ENCODE peak calls at places on chromosomes 4 and X, in seven cellular contexts. T, N, Y, H, X, V and W are unnamed samples.
A peak's percentile ranks its signal among the peaks of the same experiment; 100 is the strongest.

GRCh38 chr4:47513493-47513892 is 28.4 kb downstream of the ATP10D start:
- DNase-seq in T (no peak), N (no peak), Y (no peak), H (no peak), X (no peak), V (no peak), W (no peak)

GRCh38 chr4:87188932-87189331 is 31.5 kb downstream of the KLHL8 start:
- DNase-seq in T (peak; percentile 22), N (no peak), Y (no peak), H (no peak), X (no peak), V (no peak), W (no peak)

GRCh38 chr4:10013722-10014121 is 7.6 kb downstream of the SLC2A9 start:
- DNase-seq in T (no peak), N (no peak), Y (peak; percentile 80), H (peak; percentile 59), X (no peak), V (peak; percentile 66), W (no peak)

GRCh38 chrX:139931646-139932076 is 1.2 kb downstream of the ATP11C start:
- DNase-seq in T (no peak), N (no peak), Y (no peak), H (no peak), X (no peak), V (no peak), W (no peak)

GRCh38 chr4:105970371-105970770 is 75.1 kb downstream of the NPNT start:
- DNase-seq in T (no peak), N (no peak), Y (no peak), H (no peak), X (no peak), V (no peak), W (no peak)

GRCh38 chrX:123222920-123223319 is 38.8 kb downstream of the GRIA3 start:
- DNase-seq in T (no peak), N (no peak), Y (no peak), H (peak; percentile 61), X (no peak), V (no peak), W (no peak)

GRCh38 chrX:71198066-71198465 is 25.0 kb upstream of the GJB1 start:
- DNase-seq in T (no peak), N (no peak), Y (no peak), H (no peak), X (no peak), V (no peak), W (no peak)

GRCh38 chrX:123159403-123159802 is 24.7 kb upstream of the GRIA3 start:
- DNase-seq in T (no peak), N (no peak), Y (no peak), H (no peak), X (no peak), V (no peak), W (no peak)

GRCh38 chr4:5045099-5045498 is 6.2 kb upstream of the STK32B start:
- DNase-seq in T (no peak), N (no peak), Y (peak; percentile 18), H (peak; percentile 44), X (no peak), V (no peak), W (no peak)

GRCh38 chr4:168076989-168077725 is 15.2 kb upstream of the ANXA10 start:
- DNase-seq in T (no peak), N (peak; percentile 71), Y (peak; percentile 32), H (peak; percentile 74), X (no peak), V (peak; percentile 20), W (no peak)

GRCh38 chr4:183872531-183872930 is 32.6 kb upstream of the STOX2 start:
- DNase-seq in T (no peak), N (peak; percentile 16), Y (no peak), H (peak; percentile 16), X (no peak), V (no peak), W (no peak)

GRCh38 chr4:156800463-156800862 is 171.1 kb downstream of the PDGFC start:
- DNase-seq in T (no peak), N (no peak), Y (no peak), H (no peak), X (no peak), V (no peak), W (no peak)

GRCh38 chr4:71867598-71867997 is 83.7 kb upstream of the GC start:
- DNase-seq in T (no peak), N (peak; percentile 0), Y (no peak), H (no peak), X (no peak), V (no peak), W (no peak)

GRCh38 chr4:73864365-73864764 is 4.8 kb upstream of the CXCL1 start:
- DNase-seq in T (no peak), N (no peak), Y (no peak), H (peak; percentile 37), X (no peak), V (peak; percentile 35), W (no peak)

GRCh38 chrX:51614353-51614752 is 4.4 kb downstream of the CENPVL3 start:
- DNase-seq in T (no peak), N (peak; percentile 59), Y (no peak), H (peak; percentile 7), X (no peak), V (no peak), W (no peak)

DNA sequence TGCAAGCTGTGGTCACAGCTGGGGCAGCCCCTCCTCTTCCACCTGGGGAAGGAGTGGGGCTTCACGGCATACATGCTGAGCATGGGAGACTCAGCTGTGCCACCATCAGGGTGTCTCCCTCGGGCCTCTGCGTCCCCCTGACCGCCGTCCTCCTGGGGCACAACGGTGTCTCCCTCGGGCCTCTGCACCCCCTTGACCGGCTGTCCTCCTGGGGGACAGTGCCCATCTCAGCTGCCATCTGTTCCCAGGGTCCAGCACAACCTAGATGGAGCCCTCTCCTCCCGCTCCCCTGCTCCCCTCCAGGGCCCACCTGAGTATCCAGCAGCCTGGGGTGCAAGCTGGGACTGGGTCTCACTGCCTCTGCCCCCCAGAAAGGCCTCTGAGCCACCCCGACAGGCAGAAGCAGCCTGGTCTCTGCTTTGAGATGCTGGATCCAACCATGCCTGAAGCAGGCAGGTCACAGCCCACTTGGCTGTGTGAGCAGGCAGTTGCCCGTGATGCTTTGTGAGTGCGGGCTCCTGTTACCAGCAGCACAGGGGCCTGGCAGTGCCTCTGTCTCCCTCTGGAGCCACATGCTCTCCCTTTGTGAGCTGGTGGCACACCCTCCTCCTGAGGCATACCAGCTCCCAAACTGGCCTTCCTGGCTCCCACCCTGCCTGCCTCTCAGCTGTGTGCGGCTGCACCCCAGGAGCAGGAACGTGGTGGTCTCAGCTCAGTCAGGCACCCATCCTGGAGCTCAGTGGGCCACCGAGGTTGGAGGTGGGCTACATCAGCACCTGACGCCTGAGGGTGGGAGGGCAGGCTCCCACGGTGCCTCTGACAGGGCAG is 85.6 kb upstream of the NKX1-1 start:
- DNase-seq in T (no peak), N (no peak), Y (no peak), H (no peak), X (peak; percentile 36), V (peak; percentile 7), W (no peak)
- TF ChIP-seq POLR2A in T (no peak), N (no peak), Y (no peak), H (no peak), X (no peak), V (no peak), W (no peak)

DNA sequence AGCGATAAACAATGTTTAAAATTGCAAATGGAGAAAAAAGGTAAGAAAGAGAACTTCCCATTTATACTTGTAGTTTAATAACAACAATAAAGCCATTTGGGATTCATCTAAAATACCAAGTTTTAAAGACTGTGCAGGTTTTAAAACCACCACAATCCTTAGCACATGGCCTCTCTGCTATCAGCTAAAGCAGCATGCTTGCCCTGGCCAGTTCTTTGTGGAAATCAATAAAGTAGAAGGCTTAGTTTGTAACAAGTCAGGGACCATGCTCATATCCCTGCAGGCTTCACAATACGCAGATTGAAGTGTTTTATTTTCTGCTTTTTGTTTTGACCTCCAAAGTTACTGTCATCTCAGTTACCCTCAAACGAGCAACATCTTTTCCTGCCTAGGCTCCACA is 249.5 kb downstream of the INPP4B start:
- DNase-seq in T (no peak), N (no peak), Y (no peak), H (peak; percentile 19), X (no peak), V (no peak), W (no peak)
- TF ChIP-seq POLR2A in T (no peak), N (no peak), Y (no peak), H (no peak), X (no peak), V (no peak), W (no peak)

GRCh38 chr4:26862381-26862915 is 1.8 kb downstream of the STIM2 start:
- DNase-seq in T (no peak), N (no peak), Y (no peak), H (no peak), X (no peak), V (no peak), W (no peak)

GRCh38 chr4:26860922-26861433 is 337 bp downstream of the STIM2 start:
- DNase-seq in T (peak; percentile 3), N (peak; percentile 44), Y (peak; percentile 47), H (peak; percentile 53), X (peak; percentile 79), V (peak; percentile 61), W (no peak)

GRCh38 chr4:26859762-26860156 is 882 bp upstream of the STIM2 start:
- DNase-seq in T (no peak), N (no peak), Y (no peak), H (no peak), X (no peak), V (no peak), W (no peak)

GRCh38 chr4:26860157-26860921 is at the start of gene STIM2:
- DNase-seq in T (peak; percentile 93), N (peak; percentile 96), Y (peak; percentile 97), H (peak; percentile 96), X (peak; percentile 98), V (peak; percentile 98), W (peak; percentile 96)

DNA sequence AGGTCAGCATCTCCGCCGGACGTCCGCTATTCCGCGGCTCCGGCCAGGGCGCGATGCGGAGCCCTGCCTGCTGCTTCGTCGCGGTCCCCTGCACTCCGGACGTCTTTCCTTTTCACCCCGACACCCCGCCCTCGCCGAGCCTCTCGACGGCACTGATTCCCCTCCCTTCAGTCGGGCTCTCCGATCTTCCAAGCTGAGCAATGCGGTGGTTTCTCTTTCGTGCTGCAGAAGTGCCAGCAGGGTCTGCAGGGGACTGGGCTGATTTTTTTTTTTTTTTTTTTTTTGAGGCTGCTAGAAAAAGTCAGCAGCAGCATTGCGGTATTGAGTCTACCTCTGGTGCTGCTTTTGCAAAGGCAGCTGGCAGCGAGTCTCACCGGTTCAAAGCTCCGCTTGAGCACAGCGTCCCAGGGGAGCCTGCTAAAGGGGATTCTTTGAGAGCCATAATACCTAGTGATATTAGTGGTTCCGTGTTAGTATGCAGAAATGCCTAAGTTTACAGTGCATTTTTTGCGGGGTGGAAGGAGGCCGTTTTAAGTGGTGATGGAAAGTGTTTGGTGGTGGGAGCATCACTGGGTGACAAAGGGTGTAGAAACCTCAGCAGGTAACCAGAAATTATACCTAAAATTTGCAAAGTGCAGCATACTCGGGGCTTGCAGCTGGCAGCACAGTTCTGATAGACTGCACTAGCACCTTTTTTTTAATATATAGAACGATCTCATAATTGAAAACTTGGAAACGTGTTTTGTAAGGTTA is 969 bp downstream of the STIM2 start:
- DNase-seq in T (peak; percentile 18), N (peak; percentile 65), Y (peak; percentile 82), H (peak; percentile 73), X (peak; percentile 86), V (peak; percentile 82), W (no peak)
- TF ChIP-seq POLR2A in T (no peak), N (no peak), Y (peak; percentile 63), H (peak; percentile 38), X (no peak), V (no peak), W (no peak)

DNA sequence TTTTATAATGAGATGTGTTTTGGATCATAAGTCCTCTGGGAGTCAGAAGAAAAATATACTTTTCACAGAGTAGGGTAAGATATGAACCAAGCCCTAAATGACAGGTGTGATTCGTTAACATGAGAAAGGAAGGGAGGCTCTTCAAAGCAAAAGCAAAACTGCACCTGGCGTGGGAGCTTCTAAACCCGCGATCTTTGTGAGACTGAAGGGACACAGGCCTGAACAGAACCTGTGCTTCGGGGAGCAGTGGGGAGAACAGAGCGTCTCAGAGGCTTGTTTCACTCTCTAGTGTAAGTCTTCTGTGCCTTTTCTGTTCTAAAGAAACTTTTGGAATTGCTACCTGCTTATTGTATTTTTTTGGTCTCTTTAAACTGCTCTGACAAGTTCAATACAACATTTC is 30.2 kb upstream of the CYP4V2 start:
- DNase-seq in T (no peak), N (no peak), Y (peak; percentile 47), H (no peak), X (no peak), V (no peak), W (no peak)
- TF ChIP-seq POLR2A in T (no peak), N (no peak), Y (no peak), H (no peak), X (no peak), V (no peak), W (no peak)